ENCODE peak calls at places on chromosomes 2 and 18, in ten cellular contexts. B, Z, P, E, Y, L, K, D, T and I are unnamed samples.

GRCh38 chr2:96580771-96581170 is 44.2 kb downstream of the ARID5A start:
- DNase-seq in B (peak), Z (no peak), P (no peak), E (no peak), Y (peak), L (no peak), K (no peak), D (no peak), T (peak), I (no peak)

GRCh38 chr2:101740555-101740964 is 43.1 kb downstream of the MAP4K4 start:
- DNase-seq in B (no peak), Z (no peak), P (no peak), E (no peak), Y (no peak), L (no peak), K (no peak), D (no peak), T (no peak), I (no peak)

GRCh38 chr2:58767833-58768726 is 527.0 kb upstream of the FANCL start:
- DNase-seq in B (no peak), Z (no peak), P (no peak), E (no peak), Y (no peak), L (peak), K (no peak), D (no peak), T (no peak), I (no peak)

GRCh38 chr2:29157131-29157530 is 41.9 kb downstream of the CLIP4 start:
- DNase-seq in B (no peak), Z (no peak), P (no peak), E (no peak), Y (no peak), L (no peak), K (no peak), D (no peak), T (no peak), I (no peak)

GRCh38 chr2:96887419-96888081 is 17.7 kb upstream of the SEMA4C start:
- DNase-seq in B (no peak), Z (no peak), P (peak), E (no peak), Y (no peak), L (no peak), K (no peak), D (no peak), T (no peak), I (no peak)

GRCh38 chr2:160492401-160493226 is 993 bp downstream of the RBMS1 start:
- DNase-seq in B (peak), Z (peak), P (peak), E (peak), Y (peak), L (peak), K (peak), D (peak), T (peak), I (peak)

GRCh38 chr18:49464718-49465598 is 4.5 kb upstream of the DYM start:
- DNase-seq in B (no peak), Z (no peak), P (no peak), E (no peak), Y (no peak), L (peak), K (no peak), D (no peak), T (peak), I (peak)

GRCh38 chr18:323253-323622 is 55.4 kb upstream of the THOC1 start:
- DNase-seq in B (peak), Z (no peak), P (no peak), E (no peak), Y (peak), L (no peak), K (no peak), D (no peak), T (no peak), I (no peak)

GRCh38 chr18:23316986-23317385 is 136.1 kb upstream of the RIOK3 start:
- DNase-seq in B (no peak), Z (no peak), P (no peak), E (no peak), Y (no peak), L (no peak), K (no peak), D (no peak), T (no peak), I (no peak)

GRCh38 chr2:120766758-120767351 is 31.2 kb downstream of the GLI2 start:
- DNase-seq in B (peak), Z (no peak), P (peak), E (no peak), Y (no peak), L (no peak), K (no peak), D (peak), T (peak), I (peak)

GRCh38 chr2:86021396-86022378 is 84.0 kb downstream of the POLR1A start:
- DNase-seq in B (no peak), Z (no peak), P (peak), E (no peak), Y (no peak), L (no peak), K (no peak), D (no peak), T (peak), I (no peak)

GRCh38 chr2:218264773-218265601 is 4.2 kb downstream of the GPBAR1 start:
- DNase-seq in B (no peak), Z (no peak), P (peak), E (no peak), Y (no peak), L (no peak), K (no peak), D (no peak), T (no peak), I (no peak)

GRCh38 chr2:233857511-233858118 is 3.3 kb upstream of the HJURP start:
- DNase-seq in B (no peak), Z (no peak), P (no peak), E (no peak), Y (peak), L (no peak), K (no peak), D (peak), T (peak), I (peak)